ENCODE peak calls at places on chromosomes 1 and 21, in four cellular contexts. L, U, F and N are unnamed samples.

GRCh38 chr1:110672001-110672752 is 2.6 kb downstream of the KCNA3 start:
- DNase-seq in F (no peak), U (peak), L (peak), N (no peak)

GRCh38 chr1:171062902-171063301 is 27.8 kb upstream of the FMO3 start:
- DNase-seq in U (no peak), L (no peak), F (no peak), N (no peak)

GRCh38 chr1:66711420-66711819 is 40.8 kb upstream of the DYNLT5 start:
- DNase-seq in F (peak), U (no peak), L (no peak), N (no peak)

GRCh38 chr1:241645199-241645598 is 5.0 kb upstream of the CHML start:
- DNase-seq in U (no peak), F (peak), L (no peak), N (no peak)

GRCh38 chr1:204278254-204278653 is 64.5 kb upstream of the GOLT1A start:
- DNase-seq in U (no peak), F (no peak), L (no peak), N (peak)

GRCh38 chr1:41492341-41492848 is 7.9 kb upstream of the EDN2 start:
- DNase-seq in F (no peak), L (peak), U (no peak), N (no peak)

GRCh38 chr21:34021726-34022125 is 51.7 kb upstream of the MRPS6 start:
- DNase-seq in L (no peak), F (no peak), U (no peak), N (peak)

GRCh38 chr1:87478231-87478630 is 149.6 kb downstream of the LMO4 start:
- DNase-seq in F (peak), L (no peak), U (no peak), N (peak)

GRCh38 chr1:62076286-62076685 is 118.4 kb upstream of the L1TD1 start:
- DNase-seq in U (no peak), F (peak), L (no peak), N (peak)

GRCh38 chr1:212353181-212353580 is 61.5 kb downstream of the PACC1 start:
- DNase-seq in L (no peak), U (no peak), F (no peak), N (no peak)